ENCODE peak calls at places on chromosomes 5 and 9, in eight cellular contexts. V is Peyer's patch, L is esophagus squamous epithelium, A is body of pancreas, B is IMR-90, D is breast epithelium, T is A549, P is GM12878. C is an unnamed sample.

GRCh38 chr9:83191154-83191553 is 128.2 kb upstream of the RASEF start:
- DNase-seq in V (no peak), L (no peak), A (no peak), B (no peak), D (no peak), T (no peak), P (no peak), C (no peak)

GRCh38 chr5:17360879-17361278 is 137.2 kb upstream of the TAF11L2 start:
- DNase-seq in V (no peak), L (no peak), A (no peak), B (no peak), D (no peak), T (no peak), P (no peak), C (no peak)

GRCh38 chr5:175824621-175825020 is 46.8 kb upstream of the CPLX2 start:
- DNase-seq in V (no peak), L (no peak), A (no peak), B (no peak), D (no peak), T (no peak), P (no peak), C (no peak)

GRCh38 chr5:138819065-138819464 is 56.1 kb downstream of the LRRTM2 start:
- DNase-seq in V (no peak), L (no peak), A (no peak), B (peak; percentile 21), D (no peak), T (no peak), P (no peak), C (no peak)

GRCh38 chr5:126461838-126462237 is 38.6 kb downstream of the GRAMD2B start:
- DNase-seq in V (no peak), L (no peak), A (no peak), B (no peak), D (no peak), T (no peak), P (no peak), C (no peak)

GRCh38 chr5:78108564-78108963 is 185.9 kb downstream of the AP3B1 start:
- DNase-seq in V (no peak), L (no peak), A (no peak), B (no peak), D (no peak), T (no peak), P (no peak), C (no peak)

GRCh38 chr9:113957778-113958430 is 81.8 kb downstream of the ZNF618 start:
- DNase-seq in V (no peak), L (no peak), A (peak; percentile 55), B (peak; percentile 94), D (no peak), T (peak; percentile 37), P (no peak), C (peak; percentile 44)

GRCh38 chr9:124514874-124515273 is 7.7 kb upstream of the NR5A1 start:
- DNase-seq in V (no peak), L (no peak), A (no peak), B (no peak), D (no peak), T (no peak), P (no peak), C (no peak)

GRCh38 chr5:87243161-87243877 is 24.4 kb upstream of the RASA1 start:
- DNase-seq in V (no peak), L (no peak), A (no peak), B (peak; percentile 88), D (no peak), T (peak; percentile 57), P (no peak), C (no peak)

GRCh38 chr5:145587308-145588071 is 247.7 kb downstream of the PRELID2 start:
- DNase-seq in V (no peak), L (no peak), A (no peak), B (peak; percentile 93), D (no peak), T (peak; percentile 72), P (no peak), C (peak; percentile 74)

GRCh38 chr9:85142461-85143401 is 473.2 kb downstream of the NTRK2 start:
- DNase-seq in V (peak; percentile 45), L (no peak), A (peak; percentile 4), B (no peak), D (no peak), T (peak; percentile 16), P (peak; percentile 16), C (no peak)

GRCh38 chr9:14173730-14174129 is 140.2 kb downstream of the NFIB start:
- DNase-seq in V (no peak), L (no peak), A (peak; percentile 45), B (no peak), D (no peak), T (no peak), P (no peak), C (no peak)

GRCh38 chr5:136629125-136629790 is 263.9 kb upstream of the TRPC7 start:
- DNase-seq in V (no peak), L (no peak), A (no peak), B (no peak), D (no peak), T (no peak), P (no peak), C (peak; percentile 20)

GRCh38 chr9:20437466-20437865 is 184.8 kb downstream of the MLLT3 start:
- DNase-seq in V (no peak), L (no peak), A (no peak), B (peak; percentile 58), D (no peak), T (no peak), P (no peak), C (no peak)

GRCh38 chr5:147487031-147487750 is 22.7 kb downstream of the DPYSL3 start:
- DNase-seq in V (no peak), L (no peak), A (no peak), B (no peak), D (no peak), T (no peak), P (no peak), C (no peak)

GRCh38 chr5:8123559-8123958 is 254.6 kb downstream of the MTRR start:
- DNase-seq in V (no peak), L (no peak), A (no peak), B (no peak), D (no peak), T (no peak), P (no peak), C (no peak)

GRCh38 chr9:116020801-116021200 is 132.8 kb upstream of the PAPPA start:
- DNase-seq in V (no peak), L (no peak), A (no peak), B (peak; percentile 19), D (no peak), T (peak; percentile 43), P (no peak), C (no peak)

GRCh38 chr9:83572524-83572923 is 34.3 kb upstream of the FRMD3 start:
- DNase-seq in V (no peak), L (no peak), A (no peak), B (no peak), D (no peak), T (no peak), P (no peak), C (peak; percentile 56)

GRCh38 chr5:103526164-103526915 is 36.2 kb downstream of the NUDT12 start:
- DNase-seq in V (no peak), L (no peak), A (peak; percentile 43), B (no peak), D (no peak), T (no peak), P (no peak), C (no peak)

DNA sequence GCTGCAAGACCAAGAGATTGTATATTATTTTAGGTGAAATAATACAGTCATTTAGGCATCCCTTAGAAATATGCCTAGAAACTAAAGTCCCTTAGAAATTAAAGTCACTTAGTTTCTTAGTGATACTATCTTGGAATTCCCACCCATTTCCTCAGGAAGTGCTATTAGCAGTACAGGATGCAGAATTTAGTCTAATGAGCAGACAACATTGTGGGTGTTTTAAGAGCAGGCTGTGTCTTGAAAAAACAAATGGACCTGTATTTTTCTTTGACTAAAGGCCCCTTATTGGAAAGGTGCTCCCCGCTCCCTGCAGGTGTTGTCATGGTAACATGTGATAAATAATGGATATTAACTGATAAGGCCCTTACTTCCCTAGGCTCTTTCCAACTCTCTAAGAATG is 38.8 kb upstream of the STARD4 start:
- DNase-seq in V (no peak), L (no peak), A (no peak), B (no peak), D (no peak), T (no peak), P (no peak), C (no peak)
- H3K4me3 ChIP-seq in V (no peak overlapping the region), L (no peak overlapping the region), A (no peak overlapping the region), B (no peak overlapping the region), D (no peak overlapping the region), T (no peak overlapping the region), P (no peak overlapping the region), C (no peak overlapping the region)

GRCh38 chr5:88663793-88664216 is 219.2 kb downstream of the MEF2C start:
- DNase-seq in V (no peak), L (no peak), A (no peak), B (no peak), D (no peak), T (no peak), P (no peak), C (no peak)
- H3K27ac ChIP-seq in V (no peak overlapping the region), L (no peak overlapping the region), A (no peak overlapping the region), B (no peak overlapping the region), D (no peak overlapping the region), T (no peak overlapping the region), P (no peak overlapping the region), C (no peak overlapping the region)

GRCh38 chr9:37592108-37592951 is at the start of gene TOMM5:
- DNase-seq in V (peak; percentile 97), L (peak; percentile 68), A (peak; percentile 95), B (peak; percentile 94), D (peak; percentile 90), T (peak; percentile 96), P (peak; percentile 76), C (peak; percentile 94)
- TF ChIP-seq POLR2A in V (peak; percentile 80), L (no peak), A (peak; percentile 94), B (peak; percentile 92), D (peak; percentile 75), T (peak; percentile 96), P (peak; percentile 99), C (peak; percentile 88)

GRCh38 chr9:121138973-121139372 is 62.7 kb downstream of the RAB14 start:
- DNase-seq in V (no peak), L (no peak), A (no peak), B (no peak), D (no peak), T (no peak), P (no peak), C (no peak)

GRCh38 chr9:121138561-121138960 is 63.1 kb downstream of the RAB14 start:
- DNase-seq in V (no peak), L (no peak), A (no peak), B (no peak), D (no peak), T (no peak), P (no peak), C (no peak)

GRCh38 chr9:121135642-121136041 is 60.9 kb downstream of the CNTRL start:
- DNase-seq in V (no peak), L (no peak), A (no peak), B (no peak), D (no peak), T (no peak), P (no peak), C (no peak)

DNA sequence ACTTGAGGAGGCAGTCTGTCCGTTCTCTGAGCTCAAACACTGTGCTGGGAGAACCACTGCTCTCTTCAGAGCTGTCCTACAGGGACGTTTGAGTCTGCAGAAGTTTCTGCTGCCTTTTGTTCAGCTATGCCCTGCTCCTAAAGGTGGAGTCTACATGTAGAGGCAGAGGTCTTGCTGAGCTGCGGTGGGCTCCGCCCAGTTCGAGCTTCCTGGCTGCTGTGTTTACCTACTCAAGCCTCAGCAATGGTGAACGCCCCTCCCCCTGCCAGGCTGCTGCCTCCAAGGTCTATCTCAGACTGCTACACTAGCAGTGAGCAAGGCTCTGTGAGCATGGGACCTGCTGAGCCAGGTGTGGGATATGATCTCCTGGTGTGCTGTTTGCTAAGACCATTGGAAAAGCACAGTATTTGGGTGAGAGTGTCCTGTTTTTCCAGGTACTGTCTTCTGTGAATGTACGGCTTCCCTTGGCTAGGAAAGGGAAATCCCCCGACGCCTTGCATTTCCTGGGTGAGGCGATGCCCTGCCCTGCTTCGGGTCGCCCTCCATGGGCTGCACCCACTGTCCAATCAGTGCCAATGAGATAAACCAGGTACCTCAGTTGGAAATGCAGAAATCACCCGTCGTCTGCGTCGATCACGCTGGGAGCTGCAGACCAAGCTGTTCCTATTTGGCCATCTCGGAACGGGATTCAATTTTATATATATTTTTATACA is 58.5 kb downstream of the CNTRL start:
- DNase-seq in V (peak; percentile 88), L (no peak), A (peak; percentile 84), B (no peak), D (no peak), T (peak; percentile 4), P (no peak), C (no peak)
- H3K4me3 ChIP-seq in V (no peak overlapping the region), L (no peak overlapping the region), A (no peak overlapping the region), B (no peak overlapping the region), D (no peak overlapping the region), T (no peak overlapping the region), P (no peak overlapping the region), C (no peak overlapping the region)

C was measured in adrenal gland.